ENCODE peak calls at places on chromosome 4, in four cellular contexts. W, X, H and I are unnamed samples.

GRCh38 chr4:25030283-25031076 is at the start of gene LGI2:
- DNase-seq in W (peak; percentile 80), X (no peak), H (no peak), I (peak; percentile 70)

GRCh38 chr4:1472148-1472797 is 66.0 kb upstream of the NKX1-1 start:
- DNase-seq in W (peak; percentile 76), X (no peak), H (no peak), I (no peak)

GRCh38 chr4:134762053-134762452 is 560.5 kb upstream of the PABPC4L start:
- DNase-seq in W (no peak), X (no peak), H (no peak), I (no peak)

GRCh38 chr4:159026329-159026728 is 76.5 kb upstream of the RAPGEF2 start:
- DNase-seq in W (no peak), X (no peak), H (no peak), I (no peak)

GRCh38 chr4:88967883-88968316 is 89.1 kb downstream of the FAM13A start:
- DNase-seq in W (no peak), X (no peak), H (no peak), I (no peak)

GRCh38 chr4:113810906-113811305 is 49.4 kb upstream of the CAMK2D start:
- DNase-seq in W (no peak), X (no peak), H (peak; percentile 78), I (peak; percentile 76)

GRCh38 chr4:78612398-78613005 is 60.9 kb downstream of the ANXA3 start:
- DNase-seq in W (no peak), X (no peak), H (peak; percentile 61), I (peak; percentile 77)

GRCh38 chr4:43709443-43709842 is 739.2 kb downstream of the KCTD8 start:
- DNase-seq in W (no peak), X (no peak), H (no peak), I (no peak)

GRCh38 chr4:122458625-122459024 is 2.1 kb upstream of the IL2 start:
- DNase-seq in W (no peak), X (peak; percentile 29), H (peak; percentile 17), I (peak; percentile 4)

GRCh38 chr4:44679060-44679459 is 840 bp downstream of the GUF1 start:
- DNase-seq in W (no peak), X (no peak), H (no peak), I (no peak)

GRCh38 chr4:1627417-1628313 is 56.4 kb downstream of the FAM53A start:
- DNase-seq in W (peak; percentile 54), X (no peak), H (no peak), I (no peak)

GRCh38 chr4:4269326-4269725 is 20.6 kb downstream of the LYAR start:
- DNase-seq in W (no peak), X (no peak), H (no peak), I (no peak)

GRCh38 chr4:113872426-113873260 is 106.8 kb downstream of the ARSJ start:
- DNase-seq in W (no peak), X (no peak), H (peak; percentile 22), I (no peak)

GRCh38 chr4:2820216-2820982 is 23.2 kb upstream of the ADD1 start:
- DNase-seq in W (peak; percentile 68), X (no peak), H (no peak), I (no peak)

GRCh38 chr4:189322426-189322825 is 618.2 kb upstream of the FRG1 start:
- DNase-seq in W (no peak), X (no peak), H (no peak), I (no peak)

GRCh38 chr4:182624281-182624680 is 292.9 kb downstream of the DCTD start:
- DNase-seq in W (no peak), X (no peak), H (no peak), I (no peak)

GRCh38 chr4:25172964-25173917 is 13.0 kb upstream of the SEPSECS start:
- DNase-seq in W (no peak), X (no peak), H (peak; percentile 100), I (peak; percentile 96)

GRCh38 chr4:7649411-7649740 is 214.6 kb upstream of the PSAPL1 start:
- DNase-seq in W (no peak), X (no peak), H (no peak), I (no peak)

GRCh38 chr4:7651461-7651921 is 216.8 kb upstream of the PSAPL1 start:
- DNase-seq in W (no peak), X (no peak), H (peak; percentile 19), I (no peak)

GRCh38 chr4:7652006-7652405 is 217.3 kb upstream of the PSAPL1 start:
- DNase-seq in W (no peak), X (no peak), H (no peak), I (no peak)

GRCh38 chr4:7649741-7650531 is 215.2 kb upstream of the PSAPL1 start:
- DNase-seq in W (no peak), X (peak; percentile 22), H (peak; percentile 95), I (peak; percentile 65)

DNA sequence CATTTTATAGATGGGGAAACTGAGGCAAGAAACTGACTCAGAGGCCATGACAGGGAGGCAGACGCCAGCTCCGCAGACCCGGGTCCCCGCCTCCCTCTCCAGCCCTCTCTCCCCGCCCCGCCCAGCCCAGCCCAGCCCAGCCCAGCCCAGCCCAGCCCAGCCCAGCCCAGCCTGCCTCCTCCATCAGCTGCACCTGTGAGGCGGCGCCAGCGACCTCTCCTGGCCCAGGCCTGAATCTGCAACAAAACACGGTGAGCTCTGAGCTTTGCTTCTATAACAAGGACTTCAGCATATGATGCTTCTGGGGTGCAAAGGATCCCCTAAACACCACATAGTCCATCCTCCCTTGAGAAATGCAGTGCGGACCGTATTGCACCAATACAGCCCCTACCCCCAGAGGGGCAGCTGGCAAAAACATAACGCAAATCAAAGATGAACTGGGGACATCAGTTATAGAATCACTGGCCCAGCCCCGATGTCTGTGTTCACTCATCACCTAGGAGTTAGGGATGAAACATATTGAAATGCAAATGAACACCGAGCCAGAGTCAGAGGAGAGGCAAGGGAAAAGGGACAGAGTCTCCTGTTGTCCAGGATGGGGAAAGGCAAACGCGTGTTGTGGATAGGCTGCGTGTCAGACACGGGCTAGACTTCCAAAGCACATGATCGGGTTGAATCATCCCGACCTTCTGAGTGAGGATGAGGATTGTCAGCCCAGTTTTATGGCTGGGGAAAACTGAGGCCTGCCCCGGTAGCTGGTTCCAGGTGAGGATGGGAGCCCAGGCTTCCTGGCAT is 216.1 kb upstream of the PSAPL1 start:
- DNase-seq in W (no peak), X (no peak), H (no peak), I (peak; percentile 17)
- H3K27ac ChIP-seq in W (no peak overlapping the region), X (no peak overlapping the region), H (no peak overlapping the region), I (no peak overlapping the region)

DNA sequence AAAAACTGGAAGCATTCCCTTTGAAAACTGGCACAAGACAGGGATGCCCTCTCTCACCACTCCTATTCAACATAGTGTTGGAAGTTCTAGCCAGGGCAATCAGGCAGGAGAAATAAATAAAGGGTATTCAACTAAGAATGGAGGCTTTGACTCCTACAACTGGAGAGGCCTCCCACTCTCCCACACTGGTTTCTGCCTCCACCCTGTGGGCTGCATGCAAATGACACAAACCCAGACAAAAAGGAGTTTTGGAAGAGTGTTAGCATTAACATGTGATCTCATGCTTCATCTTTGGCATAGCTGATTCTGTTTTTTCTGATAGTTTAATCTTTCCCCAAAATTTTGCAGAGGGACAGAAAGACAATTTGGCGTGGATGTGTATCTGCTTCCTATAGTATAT is 80.8 kb upstream of the IQCM start:
- DNase-seq in W (no peak), X (no peak), H (peak; percentile 55), I (peak; percentile 42)
- H3K4me3 ChIP-seq in W (no peak overlapping the region), X (no peak overlapping the region), H (no peak overlapping the region), I (no peak overlapping the region)

DNA sequence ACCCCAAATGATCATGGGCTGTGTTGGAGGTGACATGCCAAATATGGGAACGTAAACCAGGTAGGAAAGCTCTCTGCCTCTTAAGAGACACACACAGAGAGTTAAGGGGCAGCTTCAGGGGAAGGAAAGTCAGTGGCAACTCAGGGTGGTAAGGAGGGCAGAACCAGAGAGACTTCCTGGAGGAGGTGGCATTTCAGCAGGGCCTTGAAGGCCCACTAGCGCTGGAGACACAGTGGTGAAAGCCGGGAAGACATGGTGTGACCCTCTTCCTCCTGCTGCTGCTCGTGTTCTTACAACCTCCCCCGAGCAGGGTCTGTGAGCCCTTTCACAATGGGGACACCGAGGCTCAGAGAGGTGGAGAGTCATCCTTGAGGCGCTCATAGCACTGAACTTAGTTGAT is 68.2 kb downstream of the SORCS2 start:
- DNase-seq in W (peak; percentile 13), X (no peak), H (no peak), I (no peak)
- H3K36me3 ChIP-seq in W (no peaks in the 10 kb centered on the region), X (no peaks in the 10 kb centered on the region), H (no peaks in the 10 kb centered on the region), I (no peaks in the 10 kb centered on the region)

DNA sequence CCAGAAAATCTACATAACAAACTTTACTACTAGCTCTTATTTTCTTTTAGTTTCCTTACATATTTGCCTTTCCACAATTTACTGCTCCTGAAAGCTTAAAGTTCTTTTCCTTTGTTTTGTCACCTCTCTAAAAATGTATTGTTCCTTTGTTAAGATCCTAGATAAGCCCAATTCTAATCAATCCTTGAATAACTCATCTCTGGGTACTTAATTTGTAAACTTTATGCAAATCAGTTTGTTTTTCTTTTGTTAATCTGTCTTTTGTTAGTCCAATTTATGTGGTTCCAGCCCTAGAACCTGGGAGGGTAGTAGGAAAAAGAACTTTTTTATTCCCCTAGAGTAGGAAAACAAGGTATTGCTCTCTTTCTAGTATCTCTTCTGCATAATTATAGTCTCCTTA is 444.7 kb downstream of the PCDH10 start:
- DNase-seq in W (no peak), X (no peak), H (no peak), I (no peak)
- H3K27ac ChIP-seq in W (no peak overlapping the region), X (no peak overlapping the region), H (no peak overlapping the region), I (no peak overlapping the region)

GRCh38 chr4:46390353-46391058 is 578 bp upstream of the GABRA2 start:
- DNase-seq in W (peak; percentile 52), X (no peak), H (no peak), I (no peak)

GRCh38 chr4:46388860-46389259 is 1.1 kb downstream of the GABRA2 start:
- DNase-seq in W (no peak), X (no peak), H (no peak), I (no peak)

GRCh38 chr4:46386570-46386969 is 3.4 kb downstream of the GABRA2 start:
- DNase-seq in W (no peak), X (no peak), H (no peak), I (no peak)

GRCh38 chr4:46387956-46388355 is 2.0 kb downstream of the GABRA2 start:
- DNase-seq in W (no peak), X (no peak), H (no peak), I (no peak)

GRCh38 chr4:46389301-46389761 is 597 bp downstream of the GABRA2 start:
- DNase-seq in W (peak; percentile 45), X (no peak), H (no peak), I (peak; percentile 25)
- H3K4me3 ChIP-seq in W (no peak overlapping the region), X (no peak overlapping the region), H (peak overlapping the region; percentile 45), I (peak overlapping the region; percentile 39)